ENCODE peak calls at places on chromosomes 16 and 17, in eight cellular contexts. V, O, Q, X, S, T, H and E are unnamed samples.

GRCh38 chr17:46853896-46854444 is 2.6 kb downstream of the WNT9B start:
- DNase-seq in V (no peak), X (peak; percentile 66), T (no peak), H (no peak), S (no peak), Q (no peak), O (no peak), E (no peak)

GRCh38 chr17:8629371-8630226 is 926 bp downstream of the MYH10 start:
- DNase-seq in H (no peak), Q (peak; percentile 37), S (no peak), V (peak; percentile 67), T (peak; percentile 56), O (peak; percentile 74), X (peak; percentile 36), E (peak; percentile 58)

GRCh38 chr16:75198135-75198600 is 8.8 kb downstream of the CTRB2 start:
- DNase-seq in S (peak; percentile 61), Q (no peak), X (peak; percentile 66), O (peak; percentile 34), V (peak; percentile 71), T (no peak), H (no peak), E (no peak)

GRCh38 chr17:16980813-16981731 is 9.2 kb upstream of the TNFRSF13B start:
- DNase-seq in X (peak; percentile 49), S (no peak), H (no peak), V (no peak), O (no peak), T (peak; percentile 40), Q (no peak), E (peak; percentile 55)

GRCh38 chr17:2366747-2367494 is 29.6 kb downstream of the SGSM2 start:
- DNase-seq in X (no peak), V (no peak), O (no peak), Q (no peak), S (no peak), H (no peak), T (no peak), E (peak; percentile 69)

GRCh38 chr17:79305831-79306687 is 231.4 kb downstream of the ENGASE start:
- DNase-seq in X (no peak), T (peak; percentile 88), Q (peak; percentile 15), O (peak; percentile 89), S (no peak), V (peak; percentile 95), H (no peak), E (no peak)

GRCh38 chr17:30580916-30581315 is 103.7 kb downstream of the GOSR1 start:
- DNase-seq in Q (no peak), T (no peak), V (no peak), X (peak; percentile 73), O (no peak), H (no peak), S (no peak), E (no peak)

GRCh38 chr16:67013823-67014640 is 14.9 kb upstream of the CBFB start:
- DNase-seq in O (peak; percentile 95), H (no peak), X (peak; percentile 54), S (no peak), Q (peak; percentile 87), T (peak; percentile 92), V (peak; percentile 91), E (peak; percentile 89)

GRCh38 chr17:29586676-29587469 is 2.6 kb downstream of the GIT1 start:
- DNase-seq in H (no peak), T (no peak), S (no peak), V (no peak), O (no peak), Q (no peak), X (no peak), E (no peak)

GRCh38 chr16:80718480-80719220 is 85.7 kb downstream of the CDYL2 start:
- DNase-seq in Q (no peak), T (no peak), X (peak; percentile 38), S (no peak), V (no peak), H (no peak), O (no peak), E (no peak)

GRCh38 chr17:76094046-76094445 is 9.5 kb downstream of the EXOC7 start:
- DNase-seq in S (no peak), Q (no peak), T (no peak), H (no peak), O (no peak), X (no peak), V (no peak), E (no peak)

GRCh38 chr16:58011652-58012051 is 10.4 kb downstream of the USB1 start:
- DNase-seq in O (no peak), X (peak; percentile 79), H (no peak), T (no peak), Q (no peak), V (no peak), S (peak; percentile 52), E (no peak)

GRCh38 chr16:75351183-75351582 is 82.1 kb downstream of the CFDP1 start:
- DNase-seq in Q (no peak), T (no peak), O (no peak), X (peak; percentile 77), S (no peak), V (peak; percentile 27), H (peak; percentile 36), E (no peak)

GRCh38 chr17:77214743-77215142 is 74.0 kb downstream of the SEC14L1 start:
- DNase-seq in X (peak; percentile 57), V (peak; percentile 77), H (no peak), T (peak; percentile 70), O (no peak), Q (peak; percentile 57), S (no peak), E (peak; percentile 42)

GRCh38 chr16:82027629-82028035 is 7.4 kb upstream of the HSD17B2 start:
- DNase-seq in S (no peak), T (no peak), H (no peak), Q (no peak), X (no peak), V (no peak), O (no peak), E (no peak)

GRCh38 chr16:21145738-21146137 is 4.9 kb downstream of the DNAH3 start:
- DNase-seq in O (no peak), Q (no peak), X (no peak), T (no peak), V (no peak), H (no peak), S (no peak), E (no peak)

GRCh38 chr17:82193520-82194236 is 19.0 kb downstream of the CCDC57 start:
- DNase-seq in H (no peak), T (no peak), Q (no peak), V (peak; percentile 8), O (no peak), S (no peak), X (no peak), E (no peak)

GRCh38 chr16:10539793-10540192 is 40.6 kb downstream of the EMP2 start:
- DNase-seq in V (no peak), H (no peak), Q (no peak), T (no peak), O (no peak), X (no peak), S (no peak), E (no peak)

GRCh38 chr16:65965632-65966031 is 400.9 kb upstream of the CDH5 start:
- DNase-seq in Q (no peak), S (no peak), T (no peak), H (no peak), V (no peak), O (no peak), X (no peak), E (no peak)

GRCh38 chr17:82775033-82775823 is 23.4 kb downstream of the TBCD start:
- DNase-seq in X (peak; percentile 38), V (peak; percentile 41), H (no peak), Q (no peak), S (no peak), O (no peak), T (peak; percentile 84), E (peak; percentile 86)

DNA sequence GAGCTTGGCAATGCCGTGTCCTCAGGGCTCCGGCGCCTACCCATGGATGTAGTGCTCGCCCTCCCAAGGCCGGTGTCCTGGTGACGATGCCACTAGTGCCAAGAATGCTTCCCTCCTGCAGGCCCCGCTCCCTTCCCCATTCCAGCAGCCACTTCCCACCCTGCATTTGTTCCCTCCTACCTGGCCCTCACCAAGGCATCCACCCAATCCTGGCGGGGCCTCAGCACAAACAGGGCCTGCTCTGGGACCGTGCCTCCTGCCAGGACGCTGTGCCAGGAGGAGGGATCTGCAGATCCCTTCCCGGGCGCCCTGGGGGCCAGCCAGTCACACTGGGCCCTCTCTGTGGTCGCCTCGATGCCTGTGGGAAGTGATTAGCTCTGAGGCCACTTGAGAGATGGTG is 25.1 kb downstream of the ABR start:
- DNase-seq in V (peak; percentile 54), S (no peak), H (no peak), Q (no peak), T (no peak), X (no peak), O (peak; percentile 81), E (no peak)
- TF ChIP-seq CTCF in V (no peak), S (no peak), H (no peak), Q (no peak), T (no peak), X (no peak), O (no peak), E (no peak)

DNA sequence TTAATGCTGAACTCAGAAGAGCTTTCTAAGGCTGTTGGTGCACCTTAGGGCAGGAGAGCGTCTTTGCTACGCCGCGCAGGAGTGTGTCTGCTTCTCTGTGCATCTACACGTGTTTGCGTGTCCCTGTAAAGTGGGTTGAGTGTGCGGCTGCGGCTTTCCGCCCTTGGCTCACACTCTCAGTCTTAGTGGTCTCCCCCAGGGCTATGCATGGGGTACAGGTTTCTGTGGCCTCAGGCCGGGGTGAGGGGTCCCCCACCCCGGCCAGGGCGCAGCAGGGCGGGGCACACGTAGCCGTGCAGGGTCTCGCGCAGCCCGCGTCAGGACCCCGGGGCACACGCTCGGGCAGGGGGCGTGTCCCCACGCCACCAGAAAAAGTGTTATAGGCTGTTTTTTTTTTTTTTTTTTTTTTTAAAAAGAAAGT is 710 bp upstream of the TENT4B start:
- DNase-seq in V (no peak), O (no peak), Q (no peak), X (peak; percentile 32), H (peak; percentile 8), S (no peak), T (no peak), E (peak; percentile 25)
- TF ChIP-seq CTCF in V (no peak), O (no peak), Q (no peak), X (no peak), H (no peak), S (no peak), T (no peak), E (no peak)

DNA sequence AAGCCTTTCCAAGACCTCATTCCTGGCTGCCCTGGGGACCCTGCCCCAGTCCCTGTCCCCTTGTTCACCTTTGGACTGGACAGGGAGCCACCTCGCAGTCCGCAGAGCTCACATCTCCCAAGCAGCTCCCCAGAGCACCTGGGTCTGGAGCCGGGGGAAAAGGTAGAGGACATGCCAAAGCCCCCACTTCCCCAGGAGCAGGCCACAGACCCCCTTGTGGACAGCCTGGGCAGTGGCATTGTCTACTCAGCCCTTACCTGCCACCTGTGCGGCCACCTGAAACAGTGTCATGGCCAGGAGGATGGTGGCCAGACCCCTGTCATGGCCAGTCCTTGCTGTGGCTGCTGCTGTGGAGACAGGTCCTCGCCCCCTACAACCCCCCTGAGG is 38.7 kb upstream of the IL21R start:
- DNase-seq in S (no peak), O (no peak), X (no peak), T (no peak), V (no peak), Q (no peak), H (no peak), E (no peak)
- TF ChIP-seq CTCF in S (no peak), O (no peak), X (no peak), T (no peak), V (no peak), Q (no peak), H (no peak), E (no peak)

DNA sequence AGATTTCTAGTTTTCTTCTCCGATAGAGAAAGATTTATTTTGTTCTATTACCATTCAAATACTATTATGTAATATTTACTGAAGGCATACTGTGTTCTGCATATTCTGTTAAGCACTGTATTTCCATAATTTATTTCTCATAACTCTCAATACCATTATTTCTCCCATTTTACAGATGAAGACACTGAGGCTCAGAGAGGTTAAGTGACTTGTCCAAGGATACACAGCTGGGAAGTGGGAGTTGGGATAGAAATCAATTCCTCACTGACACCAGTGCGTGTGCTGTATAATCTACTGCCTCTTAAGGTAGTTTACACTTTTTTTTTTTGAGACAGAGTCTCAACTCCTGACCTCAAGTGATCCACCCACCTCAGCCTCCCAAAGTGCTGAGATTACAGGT is 7.4 kb downstream of the NLRC3 start:
- DNase-seq in O (no peak), S (no peak), H (no peak), V (no peak), X (no peak), Q (no peak), T (no peak), E (no peak)
- TF ChIP-seq CTCF in O (no peak), S (no peak), H (no peak), V (no peak), X (no peak), Q (no peak), T (no peak), E (no peak)